ENCODE peak calls at places on chromosomes 12 and 14, in five cellular contexts. One of them, this sample, is unnamed.

GRCh38 chr12:524167-524951 is 64.6 kb downstream of the B4GALNT3 start:
- DNase-seq in HepG2: no peak
- DNase-seq in SK-N-SH: no peak
- DNase-seq in K562: no peak
- DNase-seq in H1: no peak
- DNase-seq in this sample: no peak

GRCh38 chr12:104729610-104730446 is 228.3 kb downstream of the SLC41A2 start:
- DNase-seq in HepG2: no peak
- DNase-seq in SK-N-SH: no peak
- DNase-seq in K562: no peak
- DNase-seq in H1: no peak
- DNase-seq in this sample: no peak

GRCh38 chr14:72708708-72709475 is 185.0 kb downstream of the DPF3 start:
- DNase-seq in HepG2: no peak
- DNase-seq in SK-N-SH: no peak
- DNase-seq in K562: peak
- DNase-seq in H1: no peak
- DNase-seq in this sample: no peak

GRCh38 chr12:62210422-62210821 is 49.8 kb upstream of the USP15 start:
- DNase-seq in HepG2: peak
- DNase-seq in SK-N-SH: peak
- DNase-seq in K562: peak
- DNase-seq in H1: no peak
- DNase-seq in this sample: peak

GRCh38 chr14:66650491-66650911 is 142.6 kb downstream of the GPHN start:
- DNase-seq in HepG2: no peak
- DNase-seq in SK-N-SH: no peak
- DNase-seq in K562: no peak
- DNase-seq in H1: no peak
- DNase-seq in this sample: no peak

GRCh38 chr12:53820503-53820902 is 68.7 kb upstream of the CISTR start:
- DNase-seq in HepG2: no peak
- DNase-seq in SK-N-SH: no peak
- DNase-seq in K562: no peak
- DNase-seq in H1: no peak
- DNase-seq in this sample: no peak

GRCh38 chr12:7837366-7837765 is 35.3 kb downstream of the SLC2A14 start:
- DNase-seq in HepG2: no peak
- DNase-seq in SK-N-SH: no peak
- DNase-seq in K562: no peak
- DNase-seq in H1: no peak
- DNase-seq in this sample: peak

GRCh38 chr14:77869350-77869749 is 69.4 kb downstream of the ADCK1 start:
- DNase-seq in HepG2: no peak
- DNase-seq in SK-N-SH: no peak
- DNase-seq in K562: no peak
- DNase-seq in H1: no peak
- DNase-seq in this sample: no peak

GRCh38 chr12:132357623-132358186 is 28.3 kb upstream of the GALNT9 start:
- DNase-seq in HepG2: no peak
- DNase-seq in SK-N-SH: no peak
- DNase-seq in K562: no peak
- DNase-seq in H1: no peak
- DNase-seq in this sample: no peak

GRCh38 chr14:93091666-93092065 is 24.1 kb downstream of the ITPK1 start:
- DNase-seq in HepG2: no peak
- DNase-seq in SK-N-SH: no peak
- DNase-seq in K562: no peak
- DNase-seq in H1: no peak
- DNase-seq in this sample: no peak

GRCh38 chr12:95443458-95443857 is 30.5 kb upstream of the METAP2 start:
- DNase-seq in HepG2: no peak
- DNase-seq in SK-N-SH: no peak
- DNase-seq in K562: peak
- DNase-seq in H1: no peak
- DNase-seq in this sample: no peak

GRCh38 chr14:44732144-44732543 is 225.1 kb upstream of the FSCB start:
- DNase-seq in HepG2: no peak
- DNase-seq in SK-N-SH: no peak
- DNase-seq in K562: no peak
- DNase-seq in H1: no peak
- DNase-seq in this sample: no peak

GRCh38 chr14:95316826-95317225 is 2.9 kb downstream of the CLMN start:
- DNase-seq in HepG2: no peak
- DNase-seq in SK-N-SH: peak
- DNase-seq in K562: no peak
- DNase-seq in H1: no peak
- DNase-seq in this sample: no peak

GRCh38 chr12:94570161-94570560 is 80.2 kb downstream of the TMCC3 start:
- DNase-seq in HepG2: no peak
- DNase-seq in SK-N-SH: no peak
- DNase-seq in K562: no peak
- DNase-seq in H1: no peak
- DNase-seq in this sample: no peak

GRCh38 chr14:105083926-105084685 is 18.9 kb upstream of the GPR132 start:
- DNase-seq in HepG2: no peak
- DNase-seq in SK-N-SH: no peak
- DNase-seq in K562: no peak
- DNase-seq in H1: no peak
- DNase-seq in this sample: no peak

GRCh38 chr12:131025939-131026702 is 72.4 kb downstream of the ADGRD1 start:
- DNase-seq in HepG2: no peak
- DNase-seq in SK-N-SH: no peak
- DNase-seq in K562: peak
- DNase-seq in H1: no peak
- DNase-seq in this sample: no peak

GRCh38 chr14:65100905-65101541 is 1.3 kb downstream of the MAX start:
- DNase-seq in HepG2: no peak
- DNase-seq in SK-N-SH: no peak
- DNase-seq in K562: no peak
- DNase-seq in H1: no peak
- DNase-seq in this sample: no peak

GRCh38 chr14:89187501-89187900 is 229.5 kb downstream of the FOXN3 start:
- DNase-seq in HepG2: no peak
- DNase-seq in SK-N-SH: no peak
- DNase-seq in K562: no peak
- DNase-seq in H1: peak
- DNase-seq in this sample: no peak

GRCh38 chr14:89188492-89188891 is 228.5 kb downstream of the FOXN3 start:
- DNase-seq in HepG2: no peak
- DNase-seq in SK-N-SH: no peak
- DNase-seq in K562: no peak
- DNase-seq in H1: no peak
- DNase-seq in this sample: no peak

GRCh38 chr14:89186850-89187376 is 230.1 kb downstream of the FOXN3 start:
- DNase-seq in HepG2: no peak
- DNase-seq in SK-N-SH: no peak
- DNase-seq in K562: peak
- DNase-seq in H1: no peak
- DNase-seq in this sample: no peak

GRCh38 chr14:89184952-89185351 is 232.1 kb downstream of the FOXN3 start:
- DNase-seq in HepG2: no peak
- DNase-seq in SK-N-SH: no peak
- DNase-seq in K562: no peak
- DNase-seq in H1: no peak
- DNase-seq in this sample: no peak

DNA sequence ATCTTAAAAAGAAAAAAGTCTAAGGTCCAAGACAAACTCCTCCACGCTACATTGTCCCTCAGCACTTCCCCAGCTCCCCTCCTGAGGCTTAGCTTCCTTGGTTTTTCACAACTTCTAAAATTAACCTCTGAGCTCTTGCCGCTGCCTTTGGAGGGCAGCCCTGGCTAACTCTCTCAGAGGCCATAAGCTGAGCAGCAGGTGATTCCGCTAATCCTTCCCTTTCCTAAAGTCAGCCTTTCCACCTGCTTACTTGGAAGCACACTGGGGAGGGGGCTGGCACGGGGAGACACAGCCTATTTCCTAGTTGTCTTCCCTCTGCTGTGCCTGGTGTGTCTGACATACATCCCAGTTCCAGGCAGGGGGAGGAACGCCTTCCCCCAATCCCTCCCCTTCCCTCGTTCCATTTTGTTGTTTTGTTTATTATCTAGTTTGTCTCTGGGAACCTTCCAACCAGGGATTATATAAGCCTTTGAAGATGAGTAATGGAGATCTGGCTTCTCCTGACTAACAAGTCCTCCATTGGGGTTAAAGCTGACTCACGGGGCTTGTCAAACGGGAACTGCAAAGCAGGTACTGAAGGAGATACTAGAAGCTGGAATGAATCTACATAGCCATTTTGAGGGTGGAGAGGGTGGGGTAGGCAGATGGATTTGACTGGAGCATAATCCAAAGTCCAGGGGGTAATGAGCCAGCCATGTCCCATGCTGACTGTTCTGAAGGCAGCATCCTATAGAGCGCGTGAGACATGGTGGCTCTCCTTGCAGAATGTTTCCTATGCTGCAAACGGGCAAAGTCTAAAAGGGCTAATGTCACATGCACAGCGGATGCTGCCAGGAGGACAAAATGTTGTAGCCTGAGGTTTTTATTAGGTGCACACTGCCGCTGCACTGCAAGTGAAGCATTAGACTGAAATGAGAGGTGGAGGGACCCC is 230.8 kb downstream of the FOXN3 start:
- DNase-seq in HepG2: no peak
- DNase-seq in SK-N-SH: no peak
- DNase-seq in K562: peak
- DNase-seq in H1: no peak
- DNase-seq in this sample: no peak
- TF ChIP-seq GABPA in HepG2: no peak
- TF ChIP-seq GABPA in SK-N-SH: no peak
- TF ChIP-seq GABPA in K562: no peak
- TF ChIP-seq GABPA in H1: no peak
- TF ChIP-seq GABPA in this sample: no peak

GRCh38 chr14:55704654-55705053 is 124.6 kb downstream of the KTN1 start:
- DNase-seq in HepG2: no peak
- DNase-seq in SK-N-SH: no peak
- DNase-seq in K562: no peak
- DNase-seq in H1: no peak
- DNase-seq in this sample: no peak

GRCh38 chr14:55706341-55706684 is 126.3 kb downstream of the KTN1 start:
- DNase-seq in HepG2: no peak
- DNase-seq in SK-N-SH: no peak
- DNase-seq in K562: no peak
- DNase-seq in H1: no peak
- DNase-seq in this sample: no peak

GRCh38 chr14:55707365-55707804 is 127.4 kb downstream of the KTN1 start:
- DNase-seq in HepG2: peak
- DNase-seq in SK-N-SH: no peak
- DNase-seq in K562: peak
- DNase-seq in H1: no peak
- DNase-seq in this sample: peak

GRCh38 chr14:55706893-55707292 is 126.9 kb downstream of the KTN1 start:
- DNase-seq in HepG2: no peak
- DNase-seq in SK-N-SH: no peak
- DNase-seq in K562: no peak
- DNase-seq in H1: no peak
- DNase-seq in this sample: no peak

DNA sequence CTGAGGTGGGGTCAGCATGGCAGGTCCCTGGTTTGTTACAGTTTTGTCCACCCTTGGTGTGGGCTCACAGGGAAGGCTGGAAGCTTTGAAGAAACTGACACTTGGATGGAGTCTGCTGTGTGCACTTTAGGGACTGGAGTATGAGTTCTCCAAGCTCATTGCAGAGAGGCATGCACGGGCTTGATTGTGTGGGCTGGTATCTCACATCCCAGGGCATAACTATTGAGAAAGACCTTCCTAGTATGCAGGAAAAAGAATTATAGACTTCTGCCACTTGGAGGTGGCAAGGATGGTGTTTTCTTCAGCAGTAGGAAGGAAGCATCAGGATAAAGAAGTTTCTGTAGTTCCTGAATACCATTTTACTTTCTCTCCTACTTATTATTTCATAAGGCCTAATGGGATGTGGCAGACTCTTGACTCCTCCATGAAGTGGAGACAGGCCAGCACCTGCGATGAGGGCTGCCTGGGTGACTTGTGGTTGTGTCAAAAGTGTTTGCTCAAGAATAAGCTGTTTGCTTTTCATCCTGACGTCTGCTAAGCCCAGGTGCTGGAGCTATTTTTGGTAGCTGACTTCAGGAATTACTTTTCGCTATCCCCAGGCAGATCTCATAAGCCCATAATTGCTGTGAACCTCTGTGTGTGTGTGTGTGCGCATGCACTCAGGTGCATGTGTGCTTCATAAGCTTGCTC is 125.8 kb downstream of the KTN1 start:
- DNase-seq in HepG2: peak
- DNase-seq in SK-N-SH: no peak
- DNase-seq in K562: no peak
- DNase-seq in H1: no peak
- DNase-seq in this sample: no peak
- TF ChIP-seq GABPA in HepG2: no peak
- TF ChIP-seq GABPA in SK-N-SH: no peak
- TF ChIP-seq GABPA in K562: no peak
- TF ChIP-seq GABPA in H1: no peak
- TF ChIP-seq GABPA in this sample: no peak

DNA sequence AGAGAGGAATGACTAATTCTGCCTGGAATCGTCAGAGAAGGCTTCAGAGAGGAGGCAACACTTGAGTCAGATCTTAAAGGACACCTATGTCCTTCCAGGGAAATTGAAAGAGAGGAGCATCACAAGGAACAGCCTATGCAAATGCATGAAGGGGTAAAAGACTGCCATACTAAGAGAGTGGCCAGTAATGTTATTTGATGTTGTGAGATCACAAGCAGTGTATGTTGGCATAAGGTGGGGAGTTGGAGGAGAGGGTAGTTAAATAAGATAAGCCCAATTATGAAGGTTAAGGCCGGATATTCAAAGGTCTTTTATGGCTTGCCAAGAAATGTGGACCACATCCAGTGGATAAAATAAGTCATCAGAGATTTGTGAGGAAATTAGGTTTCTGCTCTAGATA is 246.6 kb downstream of the GRIN2B start:
- DNase-seq in HepG2: no peak
- DNase-seq in SK-N-SH: no peak
- DNase-seq in K562: no peak
- DNase-seq in H1: no peak
- DNase-seq in this sample: no peak
- TF ChIP-seq GABPA in HepG2: no peak
- TF ChIP-seq GABPA in SK-N-SH: no peak
- TF ChIP-seq GABPA in K562: no peak
- TF ChIP-seq GABPA in H1: no peak
- TF ChIP-seq GABPA in this sample: no peak

DNA sequence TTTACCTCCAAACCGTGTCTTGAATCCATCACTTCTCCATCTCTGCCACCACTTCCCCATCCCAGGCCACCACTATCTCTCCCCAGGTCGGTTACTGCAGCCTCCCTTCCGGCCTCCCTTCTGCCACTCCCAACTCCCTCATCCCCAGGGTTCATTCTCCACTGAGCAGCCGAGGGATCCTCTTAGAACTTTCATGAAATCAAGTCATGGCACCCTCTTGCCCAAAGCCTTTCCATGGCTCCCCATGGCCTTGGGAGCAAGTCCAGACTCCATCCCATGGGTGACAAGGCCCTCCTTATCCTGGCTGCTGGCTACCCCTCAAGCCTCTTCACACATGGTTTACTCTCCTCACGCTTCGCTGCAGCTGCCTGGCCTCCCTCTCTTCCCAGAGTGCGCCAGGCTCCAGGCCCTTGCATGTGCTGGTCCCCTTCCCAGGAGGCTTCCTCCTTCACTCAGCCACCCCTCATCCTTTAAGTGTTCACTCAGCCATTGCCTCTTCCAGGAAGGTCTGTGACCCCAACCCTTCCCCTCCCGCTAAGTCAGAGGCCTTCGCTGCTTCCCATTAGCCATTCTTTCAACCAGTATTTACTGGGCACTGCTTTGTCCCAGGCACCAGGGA is 17.9 kb upstream of the SH2B3 start:
- DNase-seq in HepG2: no peak
- DNase-seq in SK-N-SH: no peak
- DNase-seq in K562: no peak
- DNase-seq in H1: no peak
- DNase-seq in this sample: no peak
- TF ChIP-seq GABPA in HepG2: no peak
- TF ChIP-seq GABPA in SK-N-SH: no peak
- TF ChIP-seq GABPA in K562: no peak
- TF ChIP-seq GABPA in H1: no peak
- TF ChIP-seq GABPA in this sample: no peak